ENCODE peak calls at places on chromosomes 4 and X, in six cellular contexts. One of them, this sample, is unnamed.

GRCh38 chr4:11615601-11616000 is 186.9 kb upstream of the HS3ST1 start:
- DNase-seq in A549: no peak
- DNase-seq in HepG2: no peak
- DNase-seq in H1: no peak
- DNase-seq in K562: no peak
- DNase-seq in GM12878: no peak
- DNase-seq in this sample: no peak

GRCh38 chrX:109936114-109936513 is 66.8 kb upstream of the TMEM164 start:
- DNase-seq in A549: no peak
- DNase-seq in HepG2: no peak
- DNase-seq in H1: no peak
- DNase-seq in K562: no peak
- DNase-seq in GM12878: no peak
- DNase-seq in this sample: peak; percentile 27

GRCh38 chrX:119685225-119686066 is 7.5 kb downstream of the SEPTIN6 start:
- DNase-seq in A549: no peak
- DNase-seq in HepG2: no peak
- DNase-seq in H1: no peak
- DNase-seq in K562: no peak
- DNase-seq in GM12878: no peak
- DNase-seq in this sample: no peak

GRCh38 chrX:19178402-19178801 is 56.1 kb upstream of the ADGRG2 start:
- DNase-seq in A549: no peak
- DNase-seq in HepG2: no peak
- DNase-seq in H1: no peak
- DNase-seq in K562: no peak
- DNase-seq in GM12878: no peak
- DNase-seq in this sample: no peak

GRCh38 chrX:149487292-149487691 is 17.8 kb downstream of the IDS start:
- DNase-seq in A549: peak; percentile 33
- DNase-seq in HepG2: no peak
- DNase-seq in H1: no peak
- DNase-seq in K562: peak; percentile 16
- DNase-seq in GM12878: no peak
- DNase-seq in this sample: no peak

GRCh38 chrX:104041003-104041402 is 1.2 kb downstream of the H2BW2 start:
- DNase-seq in A549: no peak
- DNase-seq in HepG2: no peak
- DNase-seq in H1: no peak
- DNase-seq in K562: no peak
- DNase-seq in GM12878: no peak
- DNase-seq in this sample: no peak

GRCh38 chr4:91936301-91936700 is 367.5 kb upstream of the GRID2 start:
- DNase-seq in A549: no peak
- DNase-seq in HepG2: no peak
- DNase-seq in H1: no peak
- DNase-seq in K562: no peak
- DNase-seq in GM12878: no peak
- DNase-seq in this sample: peak; percentile 6

GRCh38 chrX:47482512-47483309 is at the start of gene ZNF41:
- DNase-seq in A549: peak; percentile 92
- DNase-seq in HepG2: peak; percentile 62
- DNase-seq in H1: peak; percentile 62
- DNase-seq in K562: peak; percentile 86
- DNase-seq in GM12878: peak; percentile 64
- DNase-seq in this sample: peak; percentile 78

GRCh38 chr4:177411996-177412395 is 30.2 kb downstream of the AGA start:
- DNase-seq in A549: no peak
- DNase-seq in HepG2: no peak
- DNase-seq in H1: no peak
- DNase-seq in K562: no peak
- DNase-seq in GM12878: no peak
- DNase-seq in this sample: no peak

GRCh38 chr4:104395219-104395618 is 99.5 kb downstream of the CXXC4 start:
- DNase-seq in A549: no peak
- DNase-seq in HepG2: no peak
- DNase-seq in H1: no peak
- DNase-seq in K562: no peak
- DNase-seq in GM12878: no peak
- DNase-seq in this sample: no peak

GRCh38 chr4:76897522-76898384 is at the start of gene SOWAHB:
- DNase-seq in A549: no peak
- DNase-seq in HepG2: peak; percentile 40
- DNase-seq in H1: peak; percentile 80
- DNase-seq in K562: no peak
- DNase-seq in GM12878: no peak
- DNase-seq in this sample: no peak

GRCh38 chrX:153981771-153982533 is 9.4 kb downstream of the TMEM187 start:
- DNase-seq in A549: no peak
- DNase-seq in HepG2: no peak
- DNase-seq in H1: no peak
- DNase-seq in K562: no peak
- DNase-seq in GM12878: no peak
- DNase-seq in this sample: no peak

GRCh38 chr4:74038161-74039064 is at the start of gene CXCL3:
- DNase-seq in A549: peak; percentile 72
- DNase-seq in HepG2: no peak
- DNase-seq in H1: peak; percentile 88
- DNase-seq in K562: peak; percentile 82
- DNase-seq in GM12878: no peak
- DNase-seq in this sample: peak; percentile 40

GRCh38 chr4:109026588-109026987 is 263.7 kb upstream of the ETNPPL start:
- DNase-seq in A549: no peak
- DNase-seq in HepG2: no peak
- DNase-seq in H1: no peak
- DNase-seq in K562: peak; percentile 13
- DNase-seq in GM12878: no peak
- DNase-seq in this sample: peak; percentile 71

GRCh38 chr4:48109413-48110263 is 24.4 kb downstream of the TXK start:
- DNase-seq in A549: peak; percentile 59
- DNase-seq in HepG2: peak; percentile 62
- DNase-seq in H1: no peak
- DNase-seq in K562: no peak
- DNase-seq in GM12878: no peak
- DNase-seq in this sample: peak; percentile 40

GRCh38 chr4:54842226-54843055 is 184.7 kb downstream of the KIT start:
- DNase-seq in A549: no peak
- DNase-seq in HepG2: no peak
- DNase-seq in H1: no peak
- DNase-seq in K562: no peak
- DNase-seq in GM12878: no peak
- DNase-seq in this sample: no peak

GRCh38 chrX:49664824-49665223 is 31.0 kb downstream of the PAGE1 start:
- DNase-seq in A549: no peak
- DNase-seq in HepG2: no peak
- DNase-seq in H1: no peak
- DNase-seq in K562: no peak
- DNase-seq in GM12878: no peak
- DNase-seq in this sample: no peak

GRCh38 chr4:98686847-98687246 is 28.4 kb upstream of the TSPAN5 start:
- DNase-seq in A549: no peak
- DNase-seq in HepG2: no peak
- DNase-seq in H1: no peak
- DNase-seq in K562: no peak
- DNase-seq in GM12878: no peak
- DNase-seq in this sample: no peak

GRCh38 chrX:154534526-154535322 is 11.9 kb downstream of the G6PD start:
- DNase-seq in A549: peak; percentile 89
- DNase-seq in HepG2: peak; percentile 56
- DNase-seq in H1: peak; percentile 91
- DNase-seq in K562: peak; percentile 76
- DNase-seq in GM12878: peak; percentile 38
- DNase-seq in this sample: peak; percentile 79

GRCh38 chrX:83022020-83022419 is 486.1 kb upstream of the POU3F4 start:
- DNase-seq in A549: peak; percentile 8
- DNase-seq in HepG2: no peak
- DNase-seq in H1: no peak
- DNase-seq in K562: no peak
- DNase-seq in GM12878: no peak
- DNase-seq in this sample: no peak

GRCh38 chr4:114249561-114250356 is 270.3 kb upstream of the ARSJ start:
- DNase-seq in A549: no peak
- DNase-seq in HepG2: no peak
- DNase-seq in H1: no peak
- DNase-seq in K562: no peak
- DNase-seq in GM12878: no peak
- DNase-seq in this sample: no peak

GRCh38 chr4:41448935-41449334 is 89.0 kb upstream of the LIMCH1 start:
- DNase-seq in A549: peak; percentile 19
- DNase-seq in HepG2: peak; percentile 3
- DNase-seq in H1: no peak
- DNase-seq in K562: no peak
- DNase-seq in GM12878: no peak
- DNase-seq in this sample: no peak

GRCh38 chr4:97153042-97153441 is 990.2 kb downstream of the STPG2 start:
- DNase-seq in A549: peak; percentile 1
- DNase-seq in HepG2: peak; percentile 1
- DNase-seq in H1: no peak
- DNase-seq in K562: no peak
- DNase-seq in GM12878: no peak
- DNase-seq in this sample: no peak

GRCh38 chr4:176099314-176099713 is 33.7 kb downstream of the WDR17 start:
- DNase-seq in A549: no peak
- DNase-seq in HepG2: no peak
- DNase-seq in H1: no peak
- DNase-seq in K562: no peak
- DNase-seq in GM12878: no peak
- DNase-seq in this sample: peak; percentile 0

GRCh38 chr4:109826719-109827118 is 1.1 kb upstream of the RRH start:
- DNase-seq in A549: no peak
- DNase-seq in HepG2: no peak
- DNase-seq in H1: no peak
- DNase-seq in K562: peak; percentile 22
- DNase-seq in GM12878: no peak
- DNase-seq in this sample: peak; percentile 33

GRCh38 chr4:16967722-16968121 is 69.3 kb upstream of the LDB2 start:
- DNase-seq in A549: no peak
- DNase-seq in HepG2: no peak
- DNase-seq in H1: no peak
- DNase-seq in K562: no peak
- DNase-seq in GM12878: no peak
- DNase-seq in this sample: peak; percentile 10

GRCh38 chr4:38730493-38730829 is 52.3 kb downstream of the TLR10 start:
- DNase-seq in A549: no peak
- DNase-seq in HepG2: no peak
- DNase-seq in H1: no peak
- DNase-seq in K562: no peak
- DNase-seq in GM12878: no peak
- DNase-seq in this sample: no peak

GRCh38 chr4:77921701-77922100 is 59.1 kb downstream of the MRPL1 start:
- DNase-seq in A549: peak; percentile 81
- DNase-seq in HepG2: peak; percentile 84
- DNase-seq in H1: no peak
- DNase-seq in K562: no peak
- DNase-seq in GM12878: no peak
- DNase-seq in this sample: peak; percentile 96

GRCh38 chr4:99028187-99028586 is 32.7 kb downstream of the METAP1 start:
- DNase-seq in A549: no peak
- DNase-seq in HepG2: peak; percentile 19
- DNase-seq in H1: no peak
- DNase-seq in K562: no peak
- DNase-seq in GM12878: no peak
- DNase-seq in this sample: peak; percentile 11

GRCh38 chr4:2256781-2257191 is 5.1 kb downstream of the MXD4 start:
- DNase-seq in A549: no peak
- DNase-seq in HepG2: no peak
- DNase-seq in H1: peak; percentile 40
- DNase-seq in K562: peak; percentile 31
- DNase-seq in GM12878: no peak
- DNase-seq in this sample: no peak

GRCh38 chrX:71095555-71095970 is at the start of gene FOXO4:
- DNase-seq in A549: peak; percentile 87
- DNase-seq in HepG2: peak; percentile 75
- DNase-seq in H1: peak; percentile 89
- DNase-seq in K562: peak; percentile 80
- DNase-seq in GM12878: no peak
- DNase-seq in this sample: peak; percentile 80
- TF ChIP-seq POLR2A in A549: peak; percentile 67
- TF ChIP-seq POLR2A in HepG2: peak; percentile 56
- TF ChIP-seq POLR2A in H1: no peak
- TF ChIP-seq POLR2A in K562: peak; percentile 63
- TF ChIP-seq POLR2A in GM12878: peak; percentile 52
- TF ChIP-seq POLR2A in this sample: no peak

GRCh38 chrX:40849906-40850672 is 114.7 kb upstream of the MED14 start:
- DNase-seq in A549: no peak
- DNase-seq in HepG2: no peak
- DNase-seq in H1: no peak
- DNase-seq in K562: no peak
- DNase-seq in GM12878: no peak
- DNase-seq in this sample: peak; percentile 40

GRCh38 chrX:40844476-40844875 is 109.1 kb upstream of the MED14 start:
- DNase-seq in A549: no peak
- DNase-seq in HepG2: no peak
- DNase-seq in H1: no peak
- DNase-seq in K562: no peak
- DNase-seq in GM12878: no peak
- DNase-seq in this sample: peak; percentile 58

GRCh38 chrX:40843643-40844042 is 108.3 kb upstream of the MED14 start:
- DNase-seq in A549: no peak
- DNase-seq in HepG2: no peak
- DNase-seq in H1: no peak
- DNase-seq in K562: no peak
- DNase-seq in GM12878: no peak
- DNase-seq in this sample: no peak

GRCh38 chrX:40845331-40845911 is 110.1 kb upstream of the MED14 start:
- DNase-seq in A549: no peak
- DNase-seq in HepG2: peak; percentile 6
- DNase-seq in H1: no peak
- DNase-seq in K562: no peak
- DNase-seq in GM12878: no peak
- DNase-seq in this sample: peak; percentile 95
- TF ChIP-seq USF2 in A549: no peak
- TF ChIP-seq USF2 in HepG2: no peak
- TF ChIP-seq USF2 in H1: no peak
- TF ChIP-seq USF2 in K562: no peak
- TF ChIP-seq USF2 in GM12878: no peak
- TF ChIP-seq USF2 in this sample: no peak

GRCh38 chr4:144645621-144646522 is at the start of gene HHIP:
- DNase-seq in A549: peak; percentile 14
- DNase-seq in HepG2: peak; percentile 1
- DNase-seq in H1: peak; percentile 64
- DNase-seq in K562: peak; percentile 43
- DNase-seq in GM12878: no peak
- DNase-seq in this sample: peak; percentile 65
- TF ChIP-seq POLR2A in A549: no peak
- TF ChIP-seq POLR2A in HepG2: no peak
- TF ChIP-seq POLR2A in H1: no peak
- TF ChIP-seq POLR2A in K562: no peak
- TF ChIP-seq POLR2A in GM12878: peak; percentile 31
- TF ChIP-seq POLR2A in this sample: no peak

GRCh38 chr4:70538869-70539268 is 20.5 kb downstream of the AMTN start:
- DNase-seq in A549: no peak
- DNase-seq in HepG2: no peak
- DNase-seq in H1: no peak
- DNase-seq in K562: no peak
- DNase-seq in GM12878: no peak
- DNase-seq in this sample: no peak

GRCh38 chr4:70544279-70544870 is 26.0 kb downstream of the AMTN start:
- DNase-seq in A549: no peak
- DNase-seq in HepG2: peak; percentile 17
- DNase-seq in H1: no peak
- DNase-seq in K562: peak; percentile 11
- DNase-seq in GM12878: no peak
- DNase-seq in this sample: peak; percentile 10
- TF ChIP-seq USF2 in A549: no peak
- TF ChIP-seq USF2 in HepG2: no peak
- TF ChIP-seq USF2 in H1: no peak
- TF ChIP-seq USF2 in K562: no peak
- TF ChIP-seq USF2 in GM12878: no peak
- TF ChIP-seq USF2 in this sample: no peak

GRCh38 chrX:20980426-20980825 is 393.8 kb upstream of the CNKSR2 start:
- DNase-seq in A549: no peak
- DNase-seq in HepG2: no peak
- DNase-seq in H1: no peak
- DNase-seq in K562: no peak
- DNase-seq in GM12878: no peak
- DNase-seq in this sample: no peak
- TF ChIP-seq POLR2A in A549: no peak
- TF ChIP-seq POLR2A in HepG2: no peak
- TF ChIP-seq POLR2A in H1: no peak
- TF ChIP-seq POLR2A in K562: no peak
- TF ChIP-seq POLR2A in GM12878: no peak
- TF ChIP-seq POLR2A in this sample: no peak

This sample was measured in IMR-90.